ENCODE peak calls at places on chromosomes 7 and 10, in seven cellular contexts. X is BJ, K is transverse colon, Y is testis, F is sigmoid colon, V is endothelial cell of umbilical vein, N is tibial nerve. R is an unnamed sample.
A peak's percentile ranks its signal among the peaks of the same experiment; 100 is the strongest.

GRCh38 chr7:137454169-137455166 is 110.9 kb upstream of the PTN start:
- DNase-seq in F (peak; percentile 92), K (peak; percentile 13), Y (peak; percentile 43), X (no peak), V (peak; percentile 50), N (no peak), R (no peak)

GRCh38 chr10:100338434-100339036 is 8.5 kb upstream of the SCD start:
- DNase-seq in K (peak; percentile 83), V (peak; percentile 63), X (no peak), F (peak; percentile 85), N (peak; percentile 84), Y (peak; percentile 85), R (peak; percentile 78)

GRCh38 chr7:48299580-48300169 is 128.4 kb downstream of the ABCA13 start:
- DNase-seq in K (peak; percentile 22), X (no peak), F (no peak), Y (peak; percentile 78), N (peak; percentile 80), V (peak; percentile 55), R (peak; percentile 57)

GRCh38 chr10:110074986-110075664 is 67.3 kb downstream of the ADD3 start:
- DNase-seq in F (no peak), V (peak; percentile 92), Y (no peak), X (peak; percentile 80), N (no peak), K (no peak), R (no peak)

GRCh38 chr7:8500286-8500685 is 66.9 kb downstream of the NXPH1 start:
- DNase-seq in K (no peak), F (no peak), N (no peak), V (no peak), Y (peak; percentile 78), X (no peak), R (no peak)

GRCh38 chr10:112898540-112899395 is 51.3 kb upstream of the TCF7L2 start:
- DNase-seq in N (no peak), K (peak; percentile 71), V (peak; percentile 35), Y (no peak), X (no peak), F (no peak), R (peak; percentile 15)

GRCh38 chr10:43998021-43998809 is 349.5 kb upstream of the ZNF32 start:
- DNase-seq in X (no peak), V (no peak), Y (no peak), F (no peak), N (no peak), K (no peak), R (no peak)

GRCh38 chr10:16116404-16117304 is 256.3 kb upstream of the MINDY3 start:
- DNase-seq in K (no peak), F (no peak), N (no peak), X (no peak), Y (peak; percentile 19), V (peak; percentile 33), R (no peak)

GRCh38 chr10:118753331-118753730 is 1.4 kb downstream of the CACUL1 start:
- DNase-seq in K (no peak), X (no peak), F (no peak), Y (no peak), N (no peak), V (peak; percentile 22), R (no peak)

GRCh38 chr7:4996696-4997222 is 37.8 kb upstream of the MMD2 start:
- DNase-seq in V (no peak), F (no peak), X (no peak), N (no peak), K (no peak), Y (no peak), R (no peak)

GRCh38 chr10:113499066-113499465 is 53.8 kb upstream of the HABP2 start:
- DNase-seq in N (no peak), X (no peak), F (no peak), K (no peak), Y (no peak), V (no peak), R (peak; percentile 74)

GRCh38 chr7:137943132-137943551 is 58.7 kb downstream of the CREB3L2 start:
- DNase-seq in V (peak; percentile 79), K (no peak), F (no peak), Y (peak; percentile 65), X (no peak), N (peak; percentile 81), R (no peak)

GRCh38 chr10:88113657-88114272 is 250.3 kb downstream of the PTEN start:
- DNase-seq in K (no peak), V (no peak), X (no peak), N (no peak), Y (no peak), F (no peak), R (no peak)

GRCh38 chr10:63430091-63430998 is 35.4 kb downstream of the JMJD1C start:
- DNase-seq in X (no peak), Y (no peak), N (no peak), V (peak; percentile 83), F (no peak), K (no peak), R (no peak)

GRCh38 chr10:16950686-16951681 is 133.8 kb upstream of the RSU1 start:
- DNase-seq in Y (no peak), N (no peak), F (no peak), X (no peak), K (no peak), V (peak; percentile 89), R (peak; percentile 26)

GRCh38 chr7:573496-574295 is 54.0 kb upstream of the PDGFA start:
- DNase-seq in N (no peak), Y (peak; percentile 46), X (no peak), V (no peak), F (no peak), K (no peak), R (no peak)

GRCh38 chr7:131329176-131329570 is 1.5 kb downstream of the MKLN1 start:
- DNase-seq in K (no peak), X (no peak), N (peak; percentile 42), F (no peak), Y (peak; percentile 28), V (peak; percentile 7), R (no peak)

GRCh38 chr7:94654764-94655561 is 970 bp downstream of the SGCE start:
- DNase-seq in N (peak; percentile 12), X (no peak), F (peak; percentile 72), V (peak; percentile 42), K (no peak), Y (peak; percentile 59), R (peak; percentile 25)

GRCh38 chr10:71767420-71768035 is 5.8 kb downstream of the VSIR start:
- DNase-seq in N (peak; percentile 27), Y (peak; percentile 51), X (peak; percentile 28), F (no peak), V (peak; percentile 43), K (peak; percentile 36), R (no peak)

GRCh38 chr7:73442903-73443542 is 9.4 kb downstream of the FZD9 start:
- DNase-seq in K (no peak), N (no peak), X (no peak), F (peak; percentile 46), Y (peak; percentile 12), V (no peak), R (no peak)

GRCh38 chr10:31697271-31698168 is 231.1 kb downstream of the ARHGAP12 start:
- DNase-seq in X (peak; percentile 71), N (peak; percentile 80), K (peak; percentile 53), F (peak; percentile 93), V (peak; percentile 98), Y (peak; percentile 62), R (peak; percentile 51)

GRCh38 chr10:93445097-93445960 is 36.8 kb downstream of the MYOF start:
- DNase-seq in Y (peak; percentile 81), K (peak; percentile 89), V (peak; percentile 98), F (peak; percentile 97), X (peak; percentile 97), N (peak; percentile 92), R (peak; percentile 100)

GRCh38 chr7:144415858-144416257 is 12.4 kb upstream of the NOBOX start:
- DNase-seq in Y (no peak), V (no peak), N (no peak), K (no peak), F (no peak), X (no peak), R (no peak)

GRCh38 chr7:123823898-123824753 is 20.8 kb upstream of the HYAL4 start:
- DNase-seq in Y (no peak), K (no peak), F (no peak), X (no peak), N (no peak), V (no peak), R (no peak)

DNA sequence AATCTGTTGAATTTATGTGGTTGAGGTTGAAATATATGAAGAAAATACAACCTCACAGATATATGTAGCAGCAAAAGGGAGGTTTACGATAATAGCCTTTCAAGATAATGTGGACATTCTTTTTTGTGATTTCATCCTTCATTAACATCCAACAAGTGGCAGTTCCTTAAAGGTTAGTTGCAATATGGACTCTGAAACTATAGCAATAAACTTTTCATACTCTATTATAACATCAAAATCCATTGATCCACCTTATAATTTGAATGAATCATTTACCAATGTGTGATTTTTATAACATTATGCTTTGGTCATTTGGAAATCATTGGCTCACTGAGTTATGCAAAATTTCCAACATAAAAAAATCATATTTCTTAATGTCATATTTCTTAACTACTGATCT is 200.8 kb upstream of the CSTF2T start:
- DNase-seq in Y (no peak), F (no peak), X (no peak), K (no peak), V (no peak), N (no peak), R (no peak)
- TF ChIP-seq CTCF in Y (no peak), F (no peak), X (no peak), K (no peak), V (no peak), N (no peak), R (no peak)

GRCh38 chr7:44963526-44964290 is 15.1 kb downstream of the MYO1G start:
- DNase-seq in F (no peak), K (no peak), Y (no peak), N (no peak), V (no peak), X (no peak), R (no peak)
- H3K36me3 ChIP-seq in F (no peaks in the 10 kb centered on the region), K (no peaks in the 10 kb centered on the region), Y (no peaks in the 10 kb centered on the region), N (no peaks in the 10 kb centered on the region), V (no peaks in the 10 kb centered on the region), X (no peaks in the 10 kb centered on the region), R (no peaks in the 10 kb centered on the region)

GRCh38 chr10:96840841-96841518 is 8.9 kb downstream of the LCOR start:
- DNase-seq in V (peak; percentile 42), N (no peak), X (no peak), Y (no peak), K (no peak), F (no peak), R (no peak)
- H3K4me3 ChIP-seq in V (no peak overlapping the region), N (no peak overlapping the region), X (no peak overlapping the region), Y (no peak overlapping the region), K (no peak overlapping the region), F (no peak overlapping the region), R (no peak overlapping the region)

GRCh38 chr10:8014649-8015048 is 39.8 kb upstream of the GATA3 start:
- DNase-seq in K (no peak), V (no peak), F (no peak), Y (no peak), X (no peak), N (no peak), R (no peak)
- TF ChIP-seq CTCF in K (no peak), V (no peak), F (no peak), Y (no peak), X (no peak), N (no peak), R (no peak)